ENCODE peak calls at places on chromosome 13, in nine cellular contexts. O is heart left ventricle; N is HCEC 1CT; R is stimulated activated CD4-positive, alpha-beta T cell treated with anti-CD3 and anti-CD28 coated beads, Interleukin-1b, Interleukin-23, amount 100 ng/mL, for 48 hours; U is stimulated activated CD8-positive, alpha-beta memory T cell treated with anti-CD3 and anti-CD28 coated beads, Interleukin-7, amount 100 ng/mL, for 1 hour; Y is suprapubic skin; W is gastrocnemius medialis; Z is NCI-H1092 treated with DMSO at 0.1 percent for 48 hours; F is activated CD8-positive, alpha-beta memory T cell treated with anti-CD3 and anti-CD28 coated beads for 48 hours. D is an unnamed sample.

GRCh38 chr13:99062593-99062992 is 84.7 kb upstream of the DOCK9 start:
- DNase-seq in Y (no peak), U (no peak), O (peak; percentile 52), F (no peak), R (no peak), W (no peak), Z (peak; percentile 91), N (peak; percentile 45), D (peak; percentile 51)

GRCh38 chr13:96948127-96948526 is 46.1 kb downstream of the OXGR1 start:
- DNase-seq in N (no peak), F (no peak), W (no peak), Z (no peak), Y (no peak), O (no peak), R (no peak), U (no peak), D (no peak)

GRCh38 chr13:37621811-37622361 is 23.3 kb upstream of the POSTN start:
- DNase-seq in U (no peak), O (no peak), W (no peak), Z (no peak), N (peak; percentile 64), Y (peak; percentile 56), R (no peak), F (no peak), D (peak; percentile 91)

GRCh38 chr13:24505756-24506155 is 6.8 kb downstream of the PARP4 start:
- DNase-seq in N (no peak), Y (no peak), U (no peak), W (no peak), F (no peak), O (no peak), Z (no peak), R (no peak), D (no peak)

GRCh38 chr13:103430368-103430767 is 364.2 kb upstream of the SLC10A2 start:
- DNase-seq in Y (no peak), F (no peak), Z (no peak), U (no peak), W (no peak), R (no peak), O (no peak), N (no peak), D (no peak)

GRCh38 chr13:47216176-47216822 is 319.4 kb upstream of the HTR2A start:
- DNase-seq in N (peak; percentile 69), R (no peak), U (no peak), W (no peak), F (no peak), O (no peak), Y (no peak), Z (no peak), D (peak; percentile 50)

GRCh38 chr13:44576396-44577235 is 486 bp upstream of the TSC22D1 start:
- DNase-seq in F (peak; percentile 8), U (peak; percentile 16), R (peak; percentile 4), Y (peak; percentile 68), W (no peak), O (no peak), Z (no peak), N (no peak), D (no peak)

GRCh38 chr13:97346097-97346496 is 87.9 kb upstream of the RAP2A start:
- DNase-seq in N (no peak), R (no peak), W (no peak), F (no peak), Y (no peak), U (no peak), Z (no peak), O (no peak), D (no peak)

GRCh38 chr13:75876371-75877050 is 240.4 kb downstream of the LMO7 start:
- DNase-seq in O (peak; percentile 39), Y (peak; percentile 65), W (peak; percentile 11), F (no peak), R (peak; percentile 40), Z (peak; percentile 85), N (peak; percentile 61), U (peak; percentile 23), D (peak; percentile 85)

GRCh38 chr13:74570834-74571233 is 436.6 kb upstream of the KLF12 start:
- DNase-seq in U (no peak), Z (no peak), R (no peak), N (no peak), Y (no peak), O (no peak), F (no peak), W (no peak), D (peak; percentile 81)

GRCh38 chr13:60838581-60838980 is 441.6 kb downstream of the TDRD3 start:
- DNase-seq in U (no peak), O (no peak), F (no peak), N (no peak), Y (no peak), Z (no peak), W (no peak), R (no peak), D (no peak)

GRCh38 chr13:98397221-98397620 is 179.7 kb downstream of the STK24 start:
- DNase-seq in Y (no peak), R (no peak), U (no peak), W (no peak), N (no peak), O (no peak), Z (no peak), F (no peak), D (peak; percentile 31)

GRCh38 chr13:101925731-101926130 is 473.3 kb downstream of the ITGBL1 start:
- DNase-seq in Z (peak; percentile 63), N (no peak), F (no peak), U (no peak), W (no peak), Y (no peak), R (no peak), O (no peak), D (no peak)

GRCh38 chr13:40271511-40271910 is 394.9 kb downstream of the FOXO1 start:
- DNase-seq in F (no peak), Y (no peak), N (no peak), R (no peak), U (no peak), W (no peak), O (peak; percentile 50), Z (no peak), D (no peak)

GRCh38 chr13:50596103-50596502 is 247.4 kb downstream of the DLEU7 start:
- DNase-seq in U (no peak), Z (no peak), O (no peak), N (no peak), R (no peak), Y (no peak), F (no peak), W (no peak), D (no peak)

GRCh38 chr13:58933475-58933874 is 1230.3 kb downstream of the DIAPH3 start:
- DNase-seq in R (no peak), Y (no peak), N (no peak), O (no peak), F (no peak), W (no peak), Z (no peak), U (no peak), D (no peak)

GRCh38 chr13:25733061-25733491 is 318.7 kb downstream of the SHISA2 start:
- DNase-seq in O (no peak), R (no peak), Z (no peak), F (no peak), W (no peak), N (no peak), Y (no peak), U (no peak), D (no peak)

GRCh38 chr13:19769854-19770253 is 12.9 kb downstream of the PSPC1 start:
- DNase-seq in U (no peak), F (no peak), O (no peak), N (peak; percentile 10), Z (no peak), R (no peak), W (no peak), Y (no peak), D (no peak)

GRCh38 chr13:103948477-103948876 is 882.3 kb upstream of the SLC10A2 start:
- DNase-seq in W (no peak), O (no peak), N (no peak), R (no peak), Z (no peak), Y (no peak), F (no peak), U (no peak), D (no peak)

GRCh38 chr13:27338816-27339215 is 68.2 kb downstream of the RASL11A start:
- DNase-seq in Y (no peak), R (no peak), W (no peak), U (no peak), N (no peak), O (no peak), Z (no peak), F (no peak), D (no peak)

GRCh38 chr13:101425623-101426022 is 9.3 kb upstream of the NALCN start:
- DNase-seq in Y (no peak), F (no peak), U (no peak), O (no peak), W (no peak), Z (no peak), R (no peak), N (no peak), D (no peak)

GRCh38 chr13:25171517-25172302 is at the start of gene AMER2:
- DNase-seq in O (no peak), Y (no peak), U (no peak), W (no peak), Z (peak; percentile 77), N (no peak), F (no peak), R (no peak), D (peak; percentile 47)